ENCODE peak calls at places on chromosomes 6 and 20, in seven cellular contexts. Y, J, O, P, S, R and X are unnamed samples. For H3K4me1, the result is how much of the 10 kb centered on the place peaks cover.

GRCh38 chr6:142207265-142207877 is 60.3 kb downstream of the VTA1 start:
- DNase-seq in J (peak), R (peak), S (no peak), Y (peak), P (peak), O (peak), X (peak)

GRCh38 chr20:61185841-61186601 is 66.0 kb upstream of the CDH4 start:
- DNase-seq in S (no peak), Y (no peak), P (no peak), O (peak), J (no peak), R (no peak), X (peak)

GRCh38 chr6:39196648-39197047 is 32.6 kb downstream of the KCNK5 start:
- DNase-seq in J (no peak), S (no peak), O (no peak), Y (no peak), P (no peak), R (no peak), X (peak)

GRCh38 chr6:741410-742339 is 48.7 kb upstream of the EXOC2 start:
- DNase-seq in S (no peak), J (no peak), Y (no peak), P (no peak), R (no peak), O (no peak), X (no peak)

GRCh38 chr6:149334682-149335160 is 17.2 kb downstream of the TAB2 start:
- DNase-seq in J (no peak), Y (no peak), S (no peak), O (peak), R (no peak), P (no peak), X (peak)

GRCh38 chr6:24412294-24412693 is 9.6 kb downstream of the MRS2 start:
- DNase-seq in O (no peak), P (no peak), Y (no peak), S (no peak), R (no peak), J (no peak), X (no peak)

GRCh38 chr20:40728470-40728869 is 39.4 kb upstream of the MAFB start:
- DNase-seq in J (no peak), Y (no peak), O (no peak), R (no peak), P (no peak), S (no peak), X (no peak)

GRCh38 chr6:157229219-157229607 is 94.1 kb downstream of the TMEM242 start:
- DNase-seq in P (no peak), J (no peak), Y (no peak), R (no peak), O (no peak), S (no peak), X (no peak)

GRCh38 chr6:33755070-33755869 is 8.6 kb upstream of the IP6K3 start:
- DNase-seq in P (no peak), S (no peak), O (no peak), J (no peak), Y (no peak), R (no peak), X (no peak)

GRCh38 chr20:46894971-46895905 is 595 bp downstream of the EYA2 start:
- DNase-seq in Y (peak), R (no peak), O (no peak), J (no peak), P (peak), S (peak), X (peak)

GRCh38 chr6:81166770-81167169 is 585.7 kb downstream of the TENT5A start:
- DNase-seq in O (peak), Y (no peak), P (no peak), R (no peak), J (no peak), S (no peak), X (no peak)

GRCh38 chr6:5157744-5158143 is 72.6 kb downstream of the PPP1R3G start:
- DNase-seq in Y (no peak), P (no peak), R (no peak), J (no peak), S (no peak), O (no peak), X (no peak)

DNA sequence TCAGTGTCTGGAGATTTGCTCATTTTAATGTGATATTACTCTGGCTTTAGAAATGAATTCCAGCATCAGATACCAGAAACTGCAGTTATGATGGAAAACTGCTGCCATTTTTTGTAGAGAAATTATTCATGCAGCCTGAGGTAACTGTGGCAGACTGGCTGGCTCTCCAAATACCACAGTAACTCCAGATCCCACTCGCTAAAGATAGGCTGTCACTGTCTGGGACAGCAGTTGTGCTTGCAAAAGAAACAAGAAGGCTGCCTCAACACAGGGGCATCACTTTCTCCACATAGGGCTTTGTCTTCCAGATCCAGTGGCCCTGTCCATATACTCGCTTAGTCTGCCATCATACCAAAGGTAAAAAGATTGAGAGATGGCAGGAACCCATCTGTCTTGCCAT is 52.7 kb downstream of the FAM184A start:
- DNase-seq in R (no peak), S (no peak), Y (no peak), O (no peak), J (no peak), P (no peak), X (peak)
- H3K4me1 ChIP-seq in R (under half), S (under half), Y (under half), O (under half), J (under half), P (under half), X (under half)

GRCh38 chr20:25622450-25623224 is 1.2 kb downstream of the NANP start:
- DNase-seq in S (no peak), Y (no peak), O (no peak), R (no peak), P (no peak), J (no peak), X (no peak)

GRCh38 chr20:25624500-25624939 is 706 bp upstream of the NANP start:
- DNase-seq in P (no peak), Y (no peak), J (no peak), R (no peak), S (no peak), O (no peak), X (no peak)

GRCh38 chr20:25623225-25623735 is 534 bp downstream of the NANP start:
- DNase-seq in P (peak), S (peak), J (peak), O (peak), R (peak), Y (peak), X (peak)

GRCh38 chr20:25622049-25622448 is 1.8 kb downstream of the NANP start:
- DNase-seq in Y (no peak), O (no peak), P (no peak), J (no peak), R (no peak), S (no peak), X (no peak)

DNA sequence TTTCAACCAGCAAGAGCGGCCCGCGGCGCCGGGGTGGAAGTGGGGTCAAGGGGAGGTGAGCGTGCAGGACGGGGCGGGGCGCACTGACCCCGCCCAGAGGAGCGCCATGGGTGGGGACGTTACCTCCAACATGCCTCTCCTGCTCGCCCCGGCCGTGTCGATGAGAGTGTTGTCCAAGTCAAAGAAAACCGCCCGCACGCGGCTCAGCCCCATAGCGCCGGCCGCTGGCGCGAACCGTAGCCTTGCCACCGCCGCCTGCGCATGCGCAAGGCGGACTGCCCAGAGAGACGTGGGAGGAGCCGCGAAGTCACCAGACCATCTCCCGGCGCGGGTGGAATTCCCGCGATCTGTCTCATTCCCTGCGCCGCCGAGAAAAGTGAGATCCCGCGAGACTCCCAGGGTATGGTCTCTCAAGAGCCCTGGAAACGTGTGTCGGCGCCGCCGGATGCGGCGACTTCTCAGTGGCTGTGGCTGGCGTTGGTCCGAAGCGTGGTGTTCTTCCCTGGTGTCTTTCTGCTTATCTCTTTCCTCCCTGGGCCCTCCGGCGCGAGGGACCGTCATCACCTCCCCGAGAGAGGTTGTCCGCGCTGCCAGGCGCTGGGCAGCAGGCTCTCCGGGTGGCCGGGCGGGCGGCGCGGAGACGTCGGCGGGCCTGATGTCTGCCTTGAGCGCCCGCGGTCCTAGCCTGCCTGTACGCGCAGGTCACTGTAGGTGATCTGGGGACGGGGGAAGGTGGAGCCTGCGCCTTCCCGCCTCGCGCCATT is at the start of gene NANP:
- DNase-seq in R (peak), Y (peak), J (peak), P (peak), O (peak), S (peak), X (peak)
- H3K4me1 ChIP-seq in R (under half), Y (under half), J (under half), P (under half), O (under half), S (under half), X (under half)

DNA sequence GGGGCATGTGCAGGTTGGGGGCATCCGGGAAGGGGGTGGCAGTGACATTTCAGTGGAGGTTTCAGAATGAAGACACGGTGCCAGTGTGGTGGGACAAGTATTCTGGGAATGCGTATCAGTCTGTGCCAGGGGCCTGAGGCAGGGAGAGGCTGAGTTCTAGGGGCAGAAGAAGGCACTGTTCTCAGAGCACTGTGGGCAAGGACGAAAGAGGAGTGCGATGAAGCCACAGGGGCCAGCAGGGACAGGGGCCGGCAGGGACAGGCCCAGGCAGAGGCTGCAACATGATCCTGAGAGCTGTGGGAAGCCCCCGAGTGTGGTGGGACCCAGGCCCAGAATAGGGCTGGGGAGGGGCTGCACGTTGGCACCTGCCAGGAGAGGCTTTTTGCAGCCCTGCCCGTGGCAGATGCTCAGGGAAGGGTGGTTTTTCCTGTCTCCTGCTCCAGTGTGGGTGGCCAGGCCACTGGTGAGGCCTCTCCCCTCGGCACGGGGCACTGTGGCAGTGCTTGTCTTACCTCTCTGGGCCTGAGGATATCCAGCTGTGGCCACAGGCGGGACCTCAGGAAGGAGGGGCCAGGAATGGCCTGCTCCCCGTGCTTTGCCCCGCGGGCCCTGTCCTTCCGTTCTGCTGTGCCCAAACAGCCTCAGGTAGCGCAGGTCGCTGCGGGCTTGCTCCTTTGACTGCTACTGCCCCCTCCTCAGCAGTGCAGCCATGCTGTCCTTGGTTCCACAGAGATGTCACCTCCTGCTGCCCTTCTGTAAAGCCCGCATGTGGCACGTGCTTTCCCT is 10.0 kb downstream of the ENTPD6 start:
- DNase-seq in S (no peak), Y (peak), O (no peak), J (peak), R (no peak), P (no peak), X (no peak)
- H3K4me1 ChIP-seq in S (under half), Y (under half), O (under half), J (under half), R (under half), P (under half), X (under half)

GRCh38 chr20:49583669-49584417 is 15.9 kb upstream of the PTGIS start:
- DNase-seq in O (peak), J (peak), Y (peak), R (peak), S (no peak), P (peak), X (no peak)

GRCh38 chr20:49584418-49585382 is 16.8 kb upstream of the PTGIS start:
- DNase-seq in J (no peak), R (no peak), Y (no peak), S (no peak), O (no peak), P (peak), X (no peak)

GRCh38 chr20:49581482-49581881 is 13.5 kb upstream of the PTGIS start:
- DNase-seq in O (no peak), P (no peak), J (no peak), S (no peak), R (no peak), Y (no peak), X (no peak)

GRCh38 chr20:49582413-49583334 is 14.7 kb upstream of the PTGIS start:
- DNase-seq in J (no peak), O (no peak), R (no peak), Y (no peak), S (no peak), P (no peak), X (no peak)

GRCh38 chr20:49583343-49583668 is 15.4 kb upstream of the PTGIS start:
- DNase-seq in O (no peak), P (no peak), S (no peak), J (no peak), R (no peak), Y (no peak), X (no peak)
- H3K4me1 ChIP-seq in O (under half), P (under half), S (under half), J (under half), R (half or more), Y (under half), X (under half)

GRCh38 chr6:101083533-101084172 is 202.5 kb upstream of the ASCC3 start:
- DNase-seq in O (peak), S (no peak), Y (no peak), J (no peak), P (no peak), R (no peak), X (peak)

GRCh38 chr6:101089640-101090039 is 208.5 kb upstream of the ASCC3 start:
- DNase-seq in Y (no peak), J (no peak), O (no peak), P (no peak), R (no peak), S (no peak), X (no peak)

GRCh38 chr6:101088594-101088993 is 207.5 kb upstream of the ASCC3 start:
- DNase-seq in O (no peak), S (no peak), Y (no peak), P (no peak), R (no peak), J (no peak), X (no peak)

GRCh38 chr6:101086473-101086872 is 205.3 kb upstream of the ASCC3 start:
- DNase-seq in O (no peak), R (no peak), P (no peak), S (no peak), Y (no peak), J (no peak), X (peak)

DNA sequence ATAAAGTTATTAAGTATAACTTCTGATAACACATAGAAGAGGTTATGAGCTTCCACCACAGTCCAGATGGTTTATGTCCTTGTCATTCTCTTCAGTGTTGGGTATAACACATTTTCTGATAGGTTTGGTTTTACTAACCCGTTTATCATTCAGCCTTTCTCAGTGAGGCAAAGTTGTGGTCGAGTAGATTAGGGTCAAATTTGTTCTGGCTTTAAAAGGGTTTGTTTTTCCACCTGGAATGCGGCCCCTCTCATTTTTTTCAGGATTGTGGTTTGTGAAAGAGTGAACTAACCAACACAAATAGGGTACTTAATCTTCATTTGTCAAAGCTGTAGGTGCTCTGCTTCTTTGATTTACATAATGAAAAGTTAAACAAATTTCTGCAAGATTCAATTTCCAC is 204.2 kb upstream of the ASCC3 start:
- DNase-seq in P (no peak), R (no peak), J (no peak), S (no peak), O (peak), Y (no peak), X (peak)
- H3K4me1 ChIP-seq in P (under half), R (under half), J (under half), S (under half), O (under half), Y (under half), X (under half)

GRCh38 chr6:11380969-11381744 is 148.7 kb upstream of the NEDD9 start:
- DNase-seq in R (no peak), P (no peak), S (no peak), J (no peak), O (no peak), Y (no peak), X (peak)
- H3K4me1 ChIP-seq in R (half or more), P (under half), S (under half), J (under half), O (under half), Y (under half), X (under half)

GRCh38 chr6:112221561-112221960 is 32.8 kb downstream of the LAMA4 start:
- DNase-seq in O (no peak), J (no peak), R (no peak), S (no peak), Y (no peak), P (no peak), X (no peak)
- H3K4me1 ChIP-seq in O (under half), J (under half), R (under half), S (under half), Y (under half), P (under half), X (under half)

GRCh38 chr20:17664025-17664638 is 17.9 kb downstream of the RRBP1 start:
- DNase-seq in J (peak), S (no peak), P (peak), O (no peak), Y (no peak), R (no peak), X (no peak)

GRCh38 chr20:17663486-17663885 is 18.6 kb downstream of the RRBP1 start:
- DNase-seq in J (peak), P (no peak), S (no peak), Y (no peak), O (no peak), R (no peak), X (peak)

GRCh38 chr20:17667445-17667844 is 14.6 kb downstream of the RRBP1 start:
- DNase-seq in J (no peak), P (no peak), O (no peak), Y (no peak), S (no peak), R (no peak), X (no peak)

GRCh38 chr20:17666491-17666890 is 15.6 kb downstream of the RRBP1 start:
- DNase-seq in Y (no peak), J (no peak), S (no peak), O (no peak), R (no peak), P (no peak), X (no peak)

DNA sequence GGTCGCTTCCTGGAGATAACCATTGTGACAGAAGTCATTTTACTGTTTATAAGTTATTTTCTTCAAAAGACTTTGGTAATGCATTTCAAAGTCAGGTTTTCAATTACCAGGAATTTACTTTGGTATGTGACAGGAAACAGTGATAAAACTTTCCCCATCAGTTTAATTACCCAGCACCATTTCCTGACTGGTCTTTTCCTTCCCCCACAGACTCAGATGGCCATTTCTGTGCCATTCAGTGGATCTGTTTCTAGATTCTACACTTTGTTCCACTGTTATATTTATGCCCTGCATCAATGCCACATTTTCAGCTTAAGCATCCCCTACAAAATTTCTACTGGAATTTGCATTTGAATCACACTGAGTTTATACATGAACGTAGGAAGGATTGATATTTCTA is 16.3 kb downstream of the RRBP1 start:
- DNase-seq in Y (no peak), J (no peak), O (no peak), S (no peak), P (no peak), R (no peak), X (peak)
- H3K4me1 ChIP-seq in Y (under half), J (half or more), O (under half), S (under half), P (under half), R (under half), X (under half)